ENCODE peak calls at places on chromosomes 13 and 19, in six cellular contexts. One of them, this sample, is unnamed.

GRCh38 chr13:42102961-42103688 is 54.7 kb downstream of the DGKH start:
- DNase-seq in PC-3: peak
- DNase-seq in GM23248: peak
- DNase-seq in neural progenitor cell: no peak
- DNase-seq in GM23338: no peak
- DNase-seq in hepatocyte: no peak
- DNase-seq in this sample: no peak

GRCh38 chr13:28401303-28402056 is 93.4 kb downstream of the FLT1 start:
- DNase-seq in PC-3: peak
- DNase-seq in GM23248: peak
- DNase-seq in neural progenitor cell: no peak
- DNase-seq in GM23338: no peak
- DNase-seq in hepatocyte: no peak
- DNase-seq in this sample: no peak

GRCh38 chr13:60370343-60370742 is 26.7 kb upstream of the TDRD3 start:
- DNase-seq in PC-3: no peak
- DNase-seq in GM23248: no peak
- DNase-seq in neural progenitor cell: no peak
- DNase-seq in GM23338: no peak
- DNase-seq in hepatocyte: no peak
- DNase-seq in this sample: no peak

GRCh38 chr13:30241537-30241936 is 65.8 kb downstream of the KATNAL1 start:
- DNase-seq in PC-3: no peak
- DNase-seq in GM23248: no peak
- DNase-seq in neural progenitor cell: no peak
- DNase-seq in GM23338: no peak
- DNase-seq in hepatocyte: no peak
- DNase-seq in this sample: no peak

GRCh38 chr19:14366529-14366928 is 14.7 kb upstream of the ADGRE5 start:
- DNase-seq in PC-3: peak
- DNase-seq in GM23248: peak
- DNase-seq in neural progenitor cell: peak
- DNase-seq in GM23338: peak
- DNase-seq in hepatocyte: peak
- DNase-seq in this sample: peak

GRCh38 chr13:102328909-102329308 is 72.9 kb downstream of the FGF14 start:
- DNase-seq in PC-3: no peak
- DNase-seq in GM23248: no peak
- DNase-seq in neural progenitor cell: no peak
- DNase-seq in GM23338: no peak
- DNase-seq in hepatocyte: no peak
- DNase-seq in this sample: no peak

GRCh38 chr13:21138561-21138960 is 37.8 kb downstream of the SKA3 start:
- DNase-seq in PC-3: no peak
- DNase-seq in GM23248: no peak
- DNase-seq in neural progenitor cell: no peak
- DNase-seq in GM23338: no peak
- DNase-seq in hepatocyte: no peak
- DNase-seq in this sample: no peak

GRCh38 chr19:46610851-46611770 is 10.0 kb downstream of the CALM3 start:
- DNase-seq in PC-3: no peak
- DNase-seq in GM23248: no peak
- DNase-seq in neural progenitor cell: no peak
- DNase-seq in GM23338: no peak
- DNase-seq in hepatocyte: no peak
- DNase-seq in this sample: peak

GRCh38 chr13:48928781-48929430 is 46.8 kb upstream of the FNDC3A start:
- DNase-seq in PC-3: no peak
- DNase-seq in GM23248: no peak
- DNase-seq in neural progenitor cell: no peak
- DNase-seq in GM23338: no peak
- DNase-seq in hepatocyte: no peak
- DNase-seq in this sample: no peak

GRCh38 chr13:114101831-114102520 is 30.4 kb downstream of the RASA3 start:
- DNase-seq in PC-3: no peak
- DNase-seq in GM23248: no peak
- DNase-seq in neural progenitor cell: no peak
- DNase-seq in GM23338: no peak
- DNase-seq in hepatocyte: no peak
- DNase-seq in this sample: no peak

GRCh38 chr19:13165091-13165997 is 15.1 kb downstream of the IER2 start:
- DNase-seq in PC-3: peak
- DNase-seq in GM23248: no peak
- DNase-seq in neural progenitor cell: peak
- DNase-seq in GM23338: peak
- DNase-seq in hepatocyte: peak
- DNase-seq in this sample: no peak

GRCh38 chr19:58209577-58209976 is 19.1 kb upstream of the ZNF544 start:
- DNase-seq in PC-3: no peak
- DNase-seq in GM23248: no peak
- DNase-seq in neural progenitor cell: no peak
- DNase-seq in GM23338: no peak
- DNase-seq in hepatocyte: no peak
- DNase-seq in this sample: no peak

GRCh38 chr19:1214862-1215731 is 9.5 kb downstream of the STK11 start:
- DNase-seq in PC-3: peak
- DNase-seq in GM23248: peak
- DNase-seq in neural progenitor cell: no peak
- DNase-seq in GM23338: no peak
- DNase-seq in hepatocyte: no peak
- DNase-seq in this sample: no peak

GRCh38 chr13:97948041-97948440 is 5.4 kb upstream of the IPO5 start:
- DNase-seq in PC-3: peak
- DNase-seq in GM23248: peak
- DNase-seq in neural progenitor cell: no peak
- DNase-seq in GM23338: no peak
- DNase-seq in hepatocyte: no peak
- DNase-seq in this sample: no peak

GRCh38 chr19:48830088-48830487 is 6.2 kb downstream of the HSD17B14 start:
- DNase-seq in PC-3: no peak
- DNase-seq in GM23248: no peak
- DNase-seq in neural progenitor cell: no peak
- DNase-seq in GM23338: no peak
- DNase-seq in hepatocyte: no peak
- DNase-seq in this sample: no peak

GRCh38 chr19:49689133-49690072 is at the start of gene ADM5:
- DNase-seq in PC-3: peak
- DNase-seq in GM23248: peak
- DNase-seq in neural progenitor cell: peak
- DNase-seq in GM23338: peak
- DNase-seq in hepatocyte: peak
- DNase-seq in this sample: no peak

GRCh38 chr13:23919006-23919405 is 21.7 kb upstream of the C1QTNF9B start:
- DNase-seq in PC-3: no peak
- DNase-seq in GM23248: no peak
- DNase-seq in neural progenitor cell: no peak
- DNase-seq in GM23338: no peak
- DNase-seq in hepatocyte: no peak
- DNase-seq in this sample: no peak

GRCh38 chr19:47628058-47628771 is 19.3 kb downstream of the BICRA start:
- DNase-seq in PC-3: no peak
- DNase-seq in GM23248: no peak
- DNase-seq in neural progenitor cell: no peak
- DNase-seq in GM23338: no peak
- DNase-seq in hepatocyte: no peak
- DNase-seq in this sample: no peak

GRCh38 chr13:55347528-55347927 is 1793.2 kb upstream of the PRR20A start:
- DNase-seq in PC-3: no peak
- DNase-seq in GM23248: no peak
- DNase-seq in neural progenitor cell: no peak
- DNase-seq in GM23338: no peak
- DNase-seq in hepatocyte: no peak
- DNase-seq in this sample: no peak

GRCh38 chr13:55341891-55342290 is 1798.8 kb upstream of the PRR20A start:
- DNase-seq in PC-3: no peak
- DNase-seq in GM23248: no peak
- DNase-seq in neural progenitor cell: no peak
- DNase-seq in GM23338: no peak
- DNase-seq in hepatocyte: no peak
- DNase-seq in this sample: no peak

DNA sequence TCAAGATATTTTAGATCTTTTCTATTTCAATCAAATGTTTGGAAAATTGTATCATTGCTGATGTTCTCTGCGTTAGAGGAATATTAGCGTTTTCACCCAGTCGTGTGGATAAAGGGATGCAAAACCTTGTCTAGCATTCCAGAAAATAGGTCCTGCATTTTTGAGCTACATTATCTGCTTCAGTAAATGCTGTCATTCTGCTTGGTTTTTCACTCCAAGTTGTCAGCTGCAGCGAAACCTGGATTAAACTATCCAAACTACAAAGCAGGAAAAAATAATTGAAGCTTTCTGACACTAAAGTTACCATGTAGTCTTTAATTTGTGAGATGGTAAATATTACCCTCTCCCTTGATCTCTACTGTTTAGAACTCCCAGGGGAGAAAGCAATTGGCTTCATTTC is 1795.5 kb upstream of the PRR20A start:
- DNase-seq in PC-3: no peak
- DNase-seq in GM23248: no peak
- DNase-seq in neural progenitor cell: no peak
- DNase-seq in GM23338: no peak
- DNase-seq in hepatocyte: no peak
- DNase-seq in this sample: no peak
- H2AFZ ChIP-seq in PC-3: no peak
- H2AFZ ChIP-seq in GM23248: no peak
- H2AFZ ChIP-seq in neural progenitor cell: peak
- H2AFZ ChIP-seq in GM23338: no peak
- H2AFZ ChIP-seq in hepatocyte: no peak
- H2AFZ ChIP-seq in this sample: no peak

GRCh38 chr13:64925284-64925683 is 2304.9 kb downstream of the PCDH9 start:
- DNase-seq in PC-3: peak
- DNase-seq in GM23248: peak
- DNase-seq in neural progenitor cell: peak
- DNase-seq in GM23338: peak
- DNase-seq in hepatocyte: peak
- DNase-seq in this sample: no peak
- TF ChIP-seq EZH2phosphoT487 in PC-3: no peak
- TF ChIP-seq EZH2phosphoT487 in GM23248: no peak
- TF ChIP-seq EZH2phosphoT487 in neural progenitor cell: no peak
- TF ChIP-seq EZH2phosphoT487 in GM23338: no peak
- TF ChIP-seq EZH2phosphoT487 in hepatocyte: no peak
- TF ChIP-seq EZH2phosphoT487 in this sample: no peak

DNA sequence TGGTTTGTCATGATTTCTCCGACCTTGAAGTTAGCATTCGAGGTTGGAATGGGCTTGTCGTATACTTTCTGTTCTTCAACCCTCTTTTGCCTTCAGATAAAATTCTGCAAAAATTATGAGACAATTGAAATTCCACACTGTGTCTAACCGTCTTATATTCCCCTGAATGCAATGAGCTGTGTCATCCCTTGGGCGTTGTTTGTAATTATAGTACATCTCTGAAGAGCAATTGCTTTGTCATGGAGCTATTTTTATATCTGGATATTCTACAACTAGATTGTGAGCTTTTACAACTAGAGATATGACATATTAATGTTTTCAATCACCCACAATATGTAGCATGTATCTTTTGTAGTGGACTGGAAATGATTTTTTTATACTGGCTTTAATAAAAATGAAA is 631.8 kb upstream of the SLC10A2 start:
- DNase-seq in PC-3: no peak
- DNase-seq in GM23248: no peak
- DNase-seq in neural progenitor cell: no peak
- DNase-seq in GM23338: no peak
- DNase-seq in hepatocyte: no peak
- DNase-seq in this sample: no peak
- H2AFZ ChIP-seq in PC-3: no peak
- H2AFZ ChIP-seq in GM23248: no peak
- H2AFZ ChIP-seq in neural progenitor cell: no peak
- H2AFZ ChIP-seq in GM23338: no peak
- H2AFZ ChIP-seq in hepatocyte: no peak
- H2AFZ ChIP-seq in this sample: no peak

DNA sequence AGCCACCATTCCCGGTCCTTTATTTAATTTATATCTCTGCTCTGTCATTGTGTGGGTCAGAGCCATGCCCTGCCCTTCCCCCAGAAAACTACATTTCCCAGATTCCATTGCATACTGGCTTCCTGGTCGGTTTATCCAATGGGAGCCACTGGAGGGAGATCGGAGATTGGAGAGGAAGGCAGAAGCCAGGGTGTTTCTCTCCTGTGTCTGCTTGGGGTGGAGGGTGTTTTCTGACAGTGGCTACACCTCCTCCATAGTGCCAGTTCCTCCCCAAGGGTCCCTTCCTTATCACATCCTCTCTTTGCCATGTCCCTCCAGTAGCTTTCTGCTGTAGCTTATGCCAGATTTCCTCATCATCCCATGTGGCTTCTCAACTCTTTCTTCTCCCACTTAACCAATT is 19.0 kb downstream of the OLFM2 start:
- DNase-seq in PC-3: peak
- DNase-seq in GM23248: peak
- DNase-seq in neural progenitor cell: peak
- DNase-seq in GM23338: peak
- DNase-seq in hepatocyte: peak
- DNase-seq in this sample: peak
- TF ChIP-seq EZH2phosphoT487 in PC-3: no peak
- TF ChIP-seq EZH2phosphoT487 in GM23248: no peak
- TF ChIP-seq EZH2phosphoT487 in neural progenitor cell: no peak
- TF ChIP-seq EZH2phosphoT487 in GM23338: no peak
- TF ChIP-seq EZH2phosphoT487 in hepatocyte: no peak
- TF ChIP-seq EZH2phosphoT487 in this sample: no peak

GRCh38 chr13:113096052-113096744 is 9.4 kb upstream of the F7 start:
- DNase-seq in PC-3: no peak
- DNase-seq in GM23248: no peak
- DNase-seq in neural progenitor cell: no peak
- DNase-seq in GM23338: no peak
- DNase-seq in hepatocyte: no peak
- DNase-seq in this sample: no peak

GRCh38 chr13:113099142-113099541 is 6.4 kb upstream of the F7 start:
- DNase-seq in PC-3: no peak
- DNase-seq in GM23248: no peak
- DNase-seq in neural progenitor cell: no peak
- DNase-seq in GM23338: no peak
- DNase-seq in hepatocyte: no peak
- DNase-seq in this sample: no peak

GRCh38 chr13:113096745-113097305 is 8.8 kb upstream of the F7 start:
- DNase-seq in PC-3: no peak
- DNase-seq in GM23248: no peak
- DNase-seq in neural progenitor cell: no peak
- DNase-seq in GM23338: peak
- DNase-seq in hepatocyte: no peak
- DNase-seq in this sample: no peak

GRCh38 chr13:113098163-113098732 is 7.3 kb upstream of the F7 start:
- DNase-seq in PC-3: no peak
- DNase-seq in GM23248: peak
- DNase-seq in neural progenitor cell: no peak
- DNase-seq in GM23338: no peak
- DNase-seq in hepatocyte: no peak
- DNase-seq in this sample: no peak

DNA sequence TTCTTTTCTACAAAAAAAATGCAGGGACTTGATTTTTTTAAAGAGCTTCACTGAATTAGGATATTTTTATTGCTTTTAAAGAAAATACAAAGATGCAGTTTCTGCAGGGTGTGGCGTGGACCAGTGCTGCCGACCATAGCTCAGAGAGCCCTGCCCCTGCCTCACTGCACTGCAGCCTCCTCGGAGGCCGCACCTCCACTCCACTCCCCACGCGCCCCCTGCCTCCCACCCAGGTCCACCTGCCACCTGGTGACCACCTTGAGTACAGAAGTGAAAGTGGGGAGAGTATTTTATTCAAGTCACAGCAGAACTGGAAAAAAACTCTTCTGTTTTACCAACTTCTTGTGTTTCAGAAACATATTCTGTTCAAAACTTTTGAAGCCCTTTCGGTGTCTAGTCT is 7.9 kb upstream of the F7 start:
- DNase-seq in PC-3: no peak
- DNase-seq in GM23248: no peak
- DNase-seq in neural progenitor cell: no peak
- DNase-seq in GM23338: no peak
- DNase-seq in hepatocyte: no peak
- DNase-seq in this sample: no peak
- H2AFZ ChIP-seq in PC-3: no peak
- H2AFZ ChIP-seq in GM23248: peak
- H2AFZ ChIP-seq in neural progenitor cell: no peak
- H2AFZ ChIP-seq in GM23338: no peak
- H2AFZ ChIP-seq in hepatocyte: no peak
- H2AFZ ChIP-seq in this sample: no peak